ENCODE peak calls at places on chromosome 4, in five cellular contexts. S is tibial artery, A is cardiac muscle cell, J is MM.1S, C is fibroblast of mammary gland. Y is an unnamed sample.

GRCh38 chr4:40471923-40472322 is 136.8 kb downstream of the CHRNA9 start:
- DNase-seq in S (no peak), A (no peak), J (no peak), C (peak), Y (no peak)

GRCh38 chr4:89539374-89539773 is 231.8 kb upstream of the GPRIN3 start:
- DNase-seq in C (peak), S (no peak), J (no peak), A (no peak), Y (no peak)

GRCh38 chr4:103405415-103405814 is 207.3 kb upstream of the CENPE start:
- DNase-seq in C (no peak), S (no peak), J (peak), A (no peak), Y (no peak)

GRCh38 chr4:167196386-167196785 is 37.9 kb downstream of the SPOCK3 start:
- DNase-seq in C (peak), A (no peak), S (no peak), J (no peak), Y (no peak)

GRCh38 chr4:81096566-81096965 is 66.1 kb downstream of the BMP3 start:
- DNase-seq in S (no peak), J (no peak), A (no peak), C (peak), Y (no peak)

GRCh38 chr4:113644398-113644797 is 117.1 kb downstream of the CAMK2D start:
- DNase-seq in J (no peak), S (no peak), C (no peak), A (no peak), Y (no peak)

GRCh38 chr4:3873446-3874415 is 107.5 kb downstream of the ADRA2C start:
- DNase-seq in C (no peak), A (peak), J (no peak), S (no peak), Y (no peak)

GRCh38 chr4:154332681-154333421 is 158.7 kb downstream of the DCHS2 start:
- DNase-seq in A (peak), S (peak), C (peak), J (peak), Y (no peak)

GRCh38 chr4:24588216-24588954 is 4.0 kb upstream of the DHX15 start:
- DNase-seq in A (peak), S (no peak), C (no peak), J (no peak), Y (no peak)

GRCh38 chr4:7661846-7662506 is 227.2 kb upstream of the PSAPL1 start:
- DNase-seq in S (no peak), A (no peak), J (no peak), C (no peak), Y (no peak)

GRCh38 chr4:5757536-5757935 is 46.5 kb downstream of the EVC start:
- DNase-seq in S (no peak), A (no peak), C (peak), J (no peak), Y (no peak)

GRCh38 chr4:159296061-159296460 is 193.2 kb downstream of the RAPGEF2 start:
- DNase-seq in A (no peak), J (no peak), S (no peak), C (peak), Y (no peak)

GRCh38 chr4:168550071-168550766 is 53.4 kb downstream of the PALLD start:
- DNase-seq in C (peak), J (no peak), S (no peak), A (no peak), Y (no peak)

GRCh38 chr4:150769845-150770244 is 187.9 kb downstream of the MAB21L2 start:
- DNase-seq in A (no peak), J (no peak), S (no peak), C (peak), Y (no peak)

GRCh38 chr4:1198070-1198844 is 25.9 kb upstream of the SPON2 start:
- DNase-seq in S (no peak), C (peak), A (no peak), J (no peak), Y (no peak)

GRCh38 chr4:157080605-157081004 is 4.7 kb downstream of the GLRB start:
- DNase-seq in A (no peak), S (no peak), C (no peak), J (no peak), Y (no peak)

GRCh38 chr4:156799121-156799589 is 172.4 kb downstream of the PDGFC start:
- DNase-seq in J (no peak), S (no peak), C (peak), A (no peak), Y (no peak)

GRCh38 chr4:119593698-119594097 is 34.9 kb downstream of the PDE5A start:
- DNase-seq in A (no peak), J (no peak), S (no peak), C (no peak), Y (no peak)

GRCh38 chr4:102675142-102675541 is 85.6 kb downstream of the MANBA start:
- DNase-seq in C (no peak), J (no peak), A (peak), S (no peak), Y (no peak)

GRCh38 chr4:76595435-76595834 is 160.4 kb downstream of the SHROOM3 start:
- DNase-seq in C (no peak), A (no peak), J (no peak), S (no peak), Y (no peak)

GRCh38 chr4:42371306-42372063 is 25.8 kb upstream of the SHISA3 start:
- DNase-seq in J (peak), A (peak), C (peak), S (no peak), Y (no peak)

GRCh38 chr4:8762951-8763735 is 108.5 kb downstream of the HMX1 start:
- DNase-seq in A (no peak), S (no peak), C (no peak), J (no peak), Y (peak)

GRCh38 chr4:133910165-133910564 is 291.4 kb downstream of the PABPC4L start:
- DNase-seq in S (no peak), J (no peak), A (no peak), C (no peak), Y (no peak)

GRCh38 chr4:6560416-6561172 is 14.4 kb upstream of the MAN2B2 start:
- DNase-seq in A (no peak), S (no peak), C (peak), J (no peak), Y (no peak)

GRCh38 chr4:139550724-139551429 is 5.1 kb downstream of the SETD7 start:
- DNase-seq in S (peak), A (peak), J (no peak), C (peak), Y (no peak)

GRCh38 chr4:79831119-79831528 is 241.9 kb downstream of the ANTXR2 start:
- DNase-seq in J (no peak), A (no peak), C (no peak), S (no peak), Y (no peak)

GRCh38 chr4:48369248-48369647 is 27.9 kb downstream of the SLAIN2 start:
- DNase-seq in C (no peak), J (no peak), A (no peak), S (no peak), Y (no peak)

GRCh38 chr4:39255266-39255665 is 72.9 kb downstream of the WDR19 start:
- DNase-seq in J (no peak), C (peak), A (no peak), S (no peak), Y (no peak)

GRCh38 chr4:3209551-3210325 is 39.2 kb upstream of the MSANTD1 start:
- DNase-seq in S (no peak), C (no peak), J (no peak), A (no peak), Y (no peak)

GRCh38 chr4:37924946-37925345 is 34.1 kb downstream of the TBC1D1 start:
- DNase-seq in J (no peak), A (no peak), S (no peak), C (no peak), Y (no peak)

GRCh38 chr4:37934096-37934495 is 26.1 kb upstream of the PTTG2 start:
- DNase-seq in J (no peak), S (no peak), A (no peak), C (no peak), Y (no peak)

GRCh38 chr4:37928896-37929537 is 31.2 kb upstream of the PTTG2 start:
- DNase-seq in C (peak), S (no peak), J (no peak), A (no peak), Y (no peak)

DNA sequence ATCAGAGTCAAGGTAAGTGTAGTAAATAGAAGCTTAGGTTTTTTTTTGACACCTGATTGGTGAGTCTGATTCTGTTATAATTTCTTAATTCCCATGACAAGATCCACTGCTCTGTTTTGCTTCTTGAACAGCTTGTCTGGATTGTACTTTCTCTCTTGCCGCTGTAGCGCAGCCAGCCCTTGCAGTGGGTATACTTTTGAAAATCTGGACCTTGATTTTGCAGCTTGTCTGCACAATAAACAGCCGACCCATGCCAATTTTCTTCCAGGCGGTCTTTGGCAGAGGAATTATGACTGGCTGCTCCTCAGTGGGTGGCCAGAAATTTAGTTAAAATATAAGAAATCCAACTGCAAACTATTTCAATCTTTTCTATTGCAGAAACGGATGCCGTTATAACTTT is 31.8 kb upstream of the PTTG2 start:
- DNase-seq in J (no peak), A (no peak), C (no peak), S (no peak), Y (no peak)
- TF ChIP-seq CTCF in J (no peak), A (no peak), C (no peak), S (no peak), Y (no peak)

GRCh38 chr4:176565044-176565443 is 227.7 kb downstream of the VEGFC start:
- DNase-seq in C (peak), J (no peak), S (no peak), A (no peak), Y (no peak)

GRCh38 chr4:176575141-176575731 is 217.5 kb downstream of the VEGFC start:
- DNase-seq in S (no peak), A (no peak), J (no peak), C (peak), Y (no peak)

GRCh38 chr4:176566769-176567168 is 226.0 kb downstream of the VEGFC start:
- DNase-seq in J (no peak), S (no peak), A (no peak), C (no peak), Y (no peak)

GRCh38 chr4:176563591-176563990 is 229.1 kb downstream of the VEGFC start:
- DNase-seq in J (no peak), C (peak), S (no peak), A (peak), Y (no peak)

GRCh38 chr4:176569301-176569700 is 223.4 kb downstream of the VEGFC start:
- DNase-seq in C (peak), A (no peak), J (no peak), S (no peak), Y (no peak)
- TF ChIP-seq CTCF in C (peak), A (peak), J (no peak), S (no peak), Y (no peak)

GRCh38 chr4:142743071-142743825 is 102.9 kb downstream of the INPP4B start:
- DNase-seq in A (no peak), S (no peak), J (no peak), C (peak), Y (no peak)

DNA sequence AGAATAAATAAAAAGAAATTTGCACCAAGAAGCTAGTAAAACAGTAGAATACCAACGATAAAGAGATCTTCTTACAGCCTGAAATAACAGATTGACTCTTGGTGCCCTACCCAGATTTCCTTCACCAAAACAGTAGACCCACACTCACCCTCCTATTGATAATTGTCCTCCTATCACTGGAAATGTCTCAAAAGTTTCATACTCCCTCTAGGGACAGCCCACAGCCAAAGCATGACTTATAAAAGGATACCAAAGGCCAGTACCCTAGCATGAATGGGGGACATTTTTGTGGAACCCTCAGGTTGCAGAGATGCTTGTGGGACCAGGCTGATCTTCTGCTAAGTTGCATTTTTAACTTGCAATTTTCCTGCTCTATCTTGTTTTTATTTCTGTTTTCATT is 104.1 kb downstream of the INPP4B start:
- DNase-seq in A (no peak), C (no peak), J (no peak), S (no peak), Y (no peak)
- TF ChIP-seq CTCF in A (no peak), C (peak), J (peak), S (no peak), Y (no peak)

GRCh38 chr4:67568820-67569219 is 10.3 kb downstream of the STAP1 start:
- DNase-seq in C (peak), S (no peak), A (no peak), J (no peak), Y (no peak)
- TF ChIP-seq CTCF in C (no peak), S (no peak), A (no peak), J (no peak), Y (no peak)

Y was measured in CD14-positive monocyte.